ENCODE peak calls at places on chromosomes 3 and 15, in seven cellular contexts. O is IMR-90, H is mesenchymal stem cell, V is H1, M is mesendoderm, K is neuronal stem cell, B is trophoblast cell. F is an unnamed sample.

GRCh38 chr3:79187441-79187840 is 580.4 kb downstream of the ROBO1 start:
- DNase-seq in V (no peak), O (no peak), H (no peak), M (no peak), K (no peak), B (no peak), F (no peak)

GRCh38 chr3:60391292-60391691 is 860.0 kb downstream of the FHIT start:
- DNase-seq in O (peak; percentile 3), H (no peak), K (no peak), V (no peak), M (no peak), B (no peak), F (no peak)

GRCh38 chr3:130758624-130759023 is 12.0 kb upstream of the PIK3R4 start:
- DNase-seq in H (no peak), B (no peak), O (no peak), M (no peak), K (no peak), V (no peak), F (no peak)

GRCh38 chr3:61264281-61264680 is 13.0 kb upstream of the FHIT start:
- DNase-seq in H (no peak), V (no peak), K (no peak), M (no peak), B (no peak), O (no peak), F (no peak)

GRCh38 chr15:67144609-67145306 is 79.4 kb downstream of the SMAD3 start:
- DNase-seq in V (no peak), O (peak; percentile 96), K (no peak), M (peak; percentile 77), H (peak; percentile 100), B (peak; percentile 79), F (peak; percentile 67)

GRCh38 chr3:117165611-117166051 is 456.1 kb downstream of the TUSC7 start:
- DNase-seq in H (no peak), K (peak; percentile 68), V (no peak), B (peak; percentile 90), O (peak; percentile 56), M (peak; percentile 50), F (peak; percentile 33)

GRCh38 chr3:143970773-143971366 is 753 bp upstream of the DIPK2A start:
- DNase-seq in M (peak; percentile 77), O (peak; percentile 33), B (peak; percentile 5), K (peak; percentile 65), H (peak; percentile 75), V (no peak), F (peak; percentile 65)

GRCh38 chr15:57152133-57152532 is 224.2 kb upstream of the CGNL1 start:
- DNase-seq in H (no peak), M (no peak), V (no peak), O (no peak), B (no peak), K (no peak), F (no peak)

GRCh38 chr3:107429330-107430181 is 52.3 kb downstream of the CCDC54 start:
- DNase-seq in B (peak; percentile 93), V (peak; percentile 68), M (peak; percentile 95), K (peak; percentile 79), O (peak; percentile 87), H (peak; percentile 90), F (peak; percentile 88)

GRCh38 chr15:28933710-28934445 is 48.1 kb downstream of the APBA2 start:
- DNase-seq in M (peak; percentile 7), K (no peak), B (no peak), O (no peak), V (no peak), H (no peak), F (no peak)

GRCh38 chr3:46097691-46098241 is 70.5 kb upstream of the XCR1 start:
- DNase-seq in K (no peak), V (no peak), B (no peak), H (peak; percentile 85), O (peak; percentile 31), M (no peak), F (no peak)

GRCh38 chr3:142356818-142357217 is 91.0 kb downstream of the XRN1 start:
- DNase-seq in M (no peak), O (no peak), H (no peak), V (no peak), B (no peak), K (no peak), F (no peak)

GRCh38 chr3:112293368-112294321 is at the start of gene SLC9C1:
- DNase-seq in B (peak; percentile 89), M (peak; percentile 83), V (no peak), O (peak; percentile 74), K (peak; percentile 56), H (peak; percentile 77), F (peak; percentile 67)

GRCh38 chr3:184733971-184734608 is 22.2 kb upstream of the MAGEF1 start:
- DNase-seq in K (no peak), M (peak; percentile 78), B (peak; percentile 8), V (no peak), H (no peak), O (no peak), F (no peak)

GRCh38 chr3:13332740-13333139 is 87.4 kb downstream of the NUP210 start:
- DNase-seq in V (no peak), O (no peak), M (no peak), H (no peak), B (no peak), K (no peak), F (no peak)

GRCh38 chr3:112822116-112823055 is 24.3 kb downstream of the CD200R1L start:
- DNase-seq in M (peak; percentile 37), V (no peak), K (no peak), B (peak; percentile 64), O (peak; percentile 27), H (no peak), F (no peak)

GRCh38 chr3:52521881-52522650 is 11.6 kb downstream of the NT5DC2 start:
- DNase-seq in H (no peak), O (no peak), B (no peak), M (no peak), V (no peak), K (no peak), F (no peak)

GRCh38 chr15:76286231-76286879 is 24.9 kb downstream of the ETFA start:
- DNase-seq in B (no peak), V (no peak), M (no peak), K (no peak), H (peak; percentile 28), O (peak; percentile 7), F (no peak)

GRCh38 chr3:191350389-191351090 is 20.2 kb upstream of the UTS2B start:
- DNase-seq in K (no peak), H (no peak), V (no peak), M (no peak), O (peak; percentile 36), B (no peak), F (no peak)

GRCh38 chr3:56862352-56863062 is 60.8 kb upstream of the ARHGEF3 start:
- DNase-seq in H (peak; percentile 79), O (peak; percentile 73), B (no peak), V (no peak), K (no peak), M (no peak), F (no peak)

GRCh38 chr3:129224984-129225393 is 24.4 kb upstream of the COPG1 start:
- DNase-seq in B (peak; percentile 58), H (peak; percentile 76), V (no peak), K (no peak), O (peak; percentile 69), M (no peak), F (peak; percentile 43)

GRCh38 chr15:66795851-66796250 is 93.8 kb downstream of the SMAD6 start:
- DNase-seq in M (no peak), K (no peak), V (no peak), O (no peak), H (no peak), B (peak; percentile 94), F (no peak)

GRCh38 chr3:108125550-108126071 is 34.8 kb upstream of the CD47 start:
- DNase-seq in M (no peak), H (no peak), K (no peak), V (no peak), B (no peak), O (no peak), F (no peak)

GRCh38 chr15:61064653-61065052 is 164.4 kb downstream of the RORA start:
- DNase-seq in V (no peak), H (no peak), O (no peak), M (no peak), B (no peak), K (no peak), F (no peak)

GRCh38 chr15:90986790-90987507 is 7.4 kb downstream of the PRC1 start:
- DNase-seq in V (no peak), K (no peak), B (no peak), M (no peak), O (no peak), H (no peak), F (no peak)

GRCh38 chr3:50633233-50633795 is 16.4 kb downstream of the MAPKAPK3 start:
- DNase-seq in H (no peak), B (no peak), V (no peak), O (no peak), K (no peak), M (no peak), F (no peak)

GRCh38 chr3:185865277-185865676 is 40.4 kb upstream of the IGF2BP2 start:
- DNase-seq in M (no peak), H (no peak), O (no peak), V (no peak), K (peak; percentile 11), B (no peak), F (no peak)

GRCh38 chr3:64518496-64518895 is 169.3 kb downstream of the ADAMTS9 start:
- DNase-seq in O (no peak), K (no peak), M (no peak), V (no peak), B (no peak), H (no peak), F (no peak)
- H2BK5ac ChIP-seq in O (peak overlapping the region; percentile 36), K (no peak overlapping the region), M (no peak overlapping the region), V (no peak overlapping the region), B (no peak overlapping the region), H (no peak overlapping the region), F (no peak overlapping the region)

GRCh38 chr15:59410448-59410896 is 27.5 kb upstream of the FAM81A start:
- DNase-seq in M (no peak), K (no peak), B (no peak), V (no peak), H (no peak), O (no peak), F (no peak)

GRCh38 chr15:59405079-59405478 is 32.4 kb upstream of the MYO1E start:
- DNase-seq in O (no peak), V (no peak), K (no peak), B (no peak), H (no peak), M (no peak), F (no peak)

GRCh38 chr15:59401810-59402569 is 29.3 kb upstream of the MYO1E start:
- DNase-seq in K (no peak), M (no peak), H (no peak), B (no peak), V (no peak), O (no peak), F (no peak)

GRCh38 chr15:59406446-59406845 is 31.5 kb upstream of the FAM81A start:
- DNase-seq in B (no peak), K (no peak), V (no peak), O (no peak), M (no peak), H (no peak), F (no peak)
- H2BK5ac ChIP-seq in B (no peak overlapping the region), K (no peak overlapping the region), V (no peak overlapping the region), O (no peak overlapping the region), M (no peak overlapping the region), H (no peak overlapping the region), F (no peak overlapping the region)

GRCh38 chr3:123066896-123067688 is at the start of gene PDIA5:
- DNase-seq in O (peak; percentile 86), V (peak; percentile 69), K (peak; percentile 84), M (peak; percentile 96), B (peak; percentile 89), H (peak; percentile 90), F (peak; percentile 95)
- H2BK5ac ChIP-seq in O (peak within 1 kb of the TSS; percentile 56), V (peak within 1 kb of the TSS; percentile 63), K (peak within 1 kb of the TSS; percentile 39), M (peak within 1 kb of the TSS; percentile 48), B (peak within 1 kb of the TSS; percentile 91), H (no peak within 1 kb of the TSS), F (no peak within 1 kb of the TSS)

GRCh38 chr15:31243895-31244294 is 82.7 kb upstream of the KLF13 start:
- DNase-seq in M (no peak), V (no peak), B (no peak), K (no peak), O (no peak), H (no peak), F (no peak)
- H2BK5ac ChIP-seq in M (no peak overlapping the region), V (no peak overlapping the region), B (no peak overlapping the region), K (no peak overlapping the region), O (no peak overlapping the region), H (no peak overlapping the region), F (no peak overlapping the region)